ENCODE peak calls at places on chromosome 17, in seven cellular contexts. G is foreskin fibroblast, J is transverse colon, N is kidney epithelial cell, S is brain microvascular endothelial cell, T is IMR-90, K is HFF-Myc. I is an unnamed sample.

GRCh38 chr17:1498869-1499268 is 6.4 kb upstream of the MYO1C start:
- DNase-seq in G (no peak), J (no peak), N (no peak), S (peak), T (peak), K (no peak), I (peak)

GRCh38 chr17:78197147-78197830 is 10.1 kb downstream of the AFMID start:
- DNase-seq in G (no peak), J (no peak), N (no peak), S (no peak), T (no peak), K (no peak), I (peak)

GRCh38 chr17:144936-145670 is 7.7 kb downstream of the SCGB1C2 start:
- DNase-seq in G (no peak), J (no peak), N (no peak), S (no peak), T (no peak), K (no peak), I (no peak)

GRCh38 chr17:17351356-17351891 is 48.3 kb downstream of the NT5M start:
- DNase-seq in G (no peak), J (no peak), N (no peak), S (no peak), T (no peak), K (no peak), I (no peak)

GRCh38 chr17:39740357-39741111 is 2.8 kb downstream of the GRB7 start:
- DNase-seq in G (peak), J (peak), N (peak), S (peak), T (peak), K (no peak), I (peak)

GRCh38 chr17:81453712-81454111 is 58.5 kb downstream of the BAHCC1 start:
- DNase-seq in G (no peak), J (no peak), N (no peak), S (no peak), T (no peak), K (no peak), I (no peak)

GRCh38 chr17:67514998-67515397 is 137.9 kb downstream of the PITPNC1 start:
- DNase-seq in G (no peak), J (no peak), N (no peak), S (no peak), T (no peak), K (no peak), I (no peak)

GRCh38 chr17:13346081-13346533 is 255.6 kb downstream of the HS3ST3A1 start:
- DNase-seq in G (peak), J (no peak), N (peak), S (peak), T (peak), K (peak), I (peak)

GRCh38 chr17:81400154-81400938 is 5.1 kb downstream of the BAHCC1 start:
- DNase-seq in G (peak), J (no peak), N (no peak), S (no peak), T (peak), K (no peak), I (peak)

GRCh38 chr17:41500131-41500911 is 5.1 kb downstream of the KRT13 start:
- DNase-seq in G (peak), J (no peak), N (no peak), S (peak), T (peak), K (peak), I (peak)

GRCh38 chr17:39209317-39210092 is 9.4 kb downstream of the RPL19 start:
- DNase-seq in G (peak), J (peak), N (no peak), S (peak), T (peak), K (no peak), I (peak)

GRCh38 chr17:46190763-46191162 is 2.5 kb downstream of the KANSL1 start:
- DNase-seq in G (no peak), J (no peak), N (no peak), S (no peak), T (peak), K (no peak), I (no peak)

GRCh38 chr17:40958086-40958953 is 8.4 kb downstream of the KRT39 start:
- DNase-seq in G (no peak), J (peak), N (no peak), S (no peak), T (no peak), K (no peak), I (no peak)

GRCh38 chr17:1147664-1148063 is 32.1 kb downstream of the ABR start:
- DNase-seq in G (peak), J (peak), N (no peak), S (peak), T (peak), K (no peak), I (peak)

GRCh38 chr17:69828087-69828486 is 246.9 kb upstream of the KCNJ16 start:
- DNase-seq in G (peak), J (no peak), N (no peak), S (peak), T (peak), K (peak), I (peak)

GRCh38 chr17:64045176-64045575 is 24.7 kb upstream of the ICAM2 start:
- DNase-seq in G (no peak), J (no peak), N (no peak), S (no peak), T (no peak), K (no peak), I (no peak)

GRCh38 chr17:8417806-8418205 is 17.9 kb upstream of the NDEL1 start:
- DNase-seq in G (no peak), J (no peak), N (no peak), S (no peak), T (no peak), K (no peak), I (no peak)

GRCh38 chr17:2797226-2797625 is 988 bp downstream of the RAP1GAP2 start:
- DNase-seq in G (no peak), J (no peak), N (no peak), S (no peak), T (no peak), K (no peak), I (no peak)

GRCh38 chr17:39219647-39220154 is 6.0 kb downstream of the STAC2 start:
- DNase-seq in G (no peak), J (no peak), N (no peak), S (no peak), T (no peak), K (no peak), I (no peak)

GRCh38 chr17:4827399-4827798 is 5.7 kb upstream of the MINK1 start:
- DNase-seq in G (no peak), J (no peak), N (no peak), S (no peak), T (no peak), K (no peak), I (no peak)

GRCh38 chr17:17304521-17304985 is 1.4 kb downstream of the NT5M start:
- DNase-seq in G (no peak), J (no peak), N (no peak), S (no peak), T (no peak), K (no peak), I (no peak)

GRCh38 chr17:56291226-56291805 is 138.0 kb downstream of the ANKFN1 start:
- DNase-seq in G (peak), J (no peak), N (no peak), S (no peak), T (peak), K (no peak), I (no peak)

GRCh38 chr17:3935825-3936355 is 19.6 kb upstream of the P2RX1 start:
- DNase-seq in G (peak), J (no peak), N (peak), S (peak), T (peak), K (no peak), I (peak)

GRCh38 chr17:31095239-31096105 is 695 bp downstream of the NF1 start:
- DNase-seq in G (peak), J (peak), N (no peak), S (no peak), T (peak), K (no peak), I (peak)

GRCh38 chr17:58412910-58413630 is 4.3 kb downstream of the RNF43 start:
- DNase-seq in G (no peak), J (no peak), N (no peak), S (no peak), T (peak), K (no peak), I (no peak)

GRCh38 chr17:7548585-7549400 is at the start of gene TNFSF12:
- DNase-seq in G (peak), J (peak), N (no peak), S (no peak), T (peak), K (no peak), I (no peak)

GRCh38 chr17:4485676-4486646 is 12.7 kb upstream of the SPNS2 start:
- DNase-seq in G (no peak), J (no peak), N (no peak), S (no peak), T (no peak), K (no peak), I (no peak)

GRCh38 chr17:8489841-8490240 is 54.2 kb downstream of the NDEL1 start:
- DNase-seq in G (no peak), J (no peak), N (no peak), S (peak), T (peak), K (no peak), I (peak)

GRCh38 chr17:79968116-79968515 is 67.6 kb downstream of the TBC1D16 start:
- DNase-seq in G (no peak), J (no peak), N (no peak), S (no peak), T (no peak), K (no peak), I (no peak)

GRCh38 chr17:79969906-79970305 is 65.8 kb downstream of the TBC1D16 start:
- DNase-seq in G (no peak), J (no peak), N (no peak), S (no peak), T (no peak), K (no peak), I (no peak)

GRCh38 chr17:79971651-79972050 is 64.0 kb downstream of the TBC1D16 start:
- DNase-seq in G (no peak), J (no peak), N (no peak), S (no peak), T (no peak), K (no peak), I (no peak)

GRCh38 chr17:79966681-79967080 is 69.0 kb downstream of the TBC1D16 start:
- DNase-seq in G (no peak), J (no peak), N (no peak), S (no peak), T (no peak), K (no peak), I (no peak)

DNA sequence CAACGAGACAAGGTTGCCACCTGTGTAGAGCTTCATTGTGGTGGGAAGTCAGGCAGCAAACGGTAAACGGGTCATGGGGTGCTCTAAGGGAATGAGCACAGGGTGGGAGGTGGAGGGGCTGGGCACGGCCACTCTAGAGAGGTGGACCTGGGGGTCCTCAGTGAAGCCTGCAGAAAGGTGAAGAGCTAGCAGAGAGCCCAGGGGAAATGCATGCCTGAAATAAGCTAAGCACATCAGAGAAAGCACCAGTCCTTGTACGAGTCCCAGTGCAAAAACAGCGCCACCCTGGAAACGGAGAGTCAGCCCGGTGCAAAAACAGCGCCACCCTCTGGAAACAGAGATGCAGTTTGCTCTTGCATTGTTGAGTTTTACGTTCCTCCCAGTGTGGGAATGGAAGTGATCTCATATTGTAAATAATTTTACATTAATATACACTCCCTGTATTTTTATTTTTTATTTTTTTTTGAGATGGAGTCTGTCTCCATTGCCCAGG is 65.0 kb downstream of the TBC1D16 start:
- DNase-seq in G (no peak), J (peak), N (no peak), S (no peak), T (peak), K (no peak), I (no peak)
- TF ChIP-seq CTCF in G (peak), J (peak), N (no peak), S (peak), T (peak), K (peak), I (peak)

DNA sequence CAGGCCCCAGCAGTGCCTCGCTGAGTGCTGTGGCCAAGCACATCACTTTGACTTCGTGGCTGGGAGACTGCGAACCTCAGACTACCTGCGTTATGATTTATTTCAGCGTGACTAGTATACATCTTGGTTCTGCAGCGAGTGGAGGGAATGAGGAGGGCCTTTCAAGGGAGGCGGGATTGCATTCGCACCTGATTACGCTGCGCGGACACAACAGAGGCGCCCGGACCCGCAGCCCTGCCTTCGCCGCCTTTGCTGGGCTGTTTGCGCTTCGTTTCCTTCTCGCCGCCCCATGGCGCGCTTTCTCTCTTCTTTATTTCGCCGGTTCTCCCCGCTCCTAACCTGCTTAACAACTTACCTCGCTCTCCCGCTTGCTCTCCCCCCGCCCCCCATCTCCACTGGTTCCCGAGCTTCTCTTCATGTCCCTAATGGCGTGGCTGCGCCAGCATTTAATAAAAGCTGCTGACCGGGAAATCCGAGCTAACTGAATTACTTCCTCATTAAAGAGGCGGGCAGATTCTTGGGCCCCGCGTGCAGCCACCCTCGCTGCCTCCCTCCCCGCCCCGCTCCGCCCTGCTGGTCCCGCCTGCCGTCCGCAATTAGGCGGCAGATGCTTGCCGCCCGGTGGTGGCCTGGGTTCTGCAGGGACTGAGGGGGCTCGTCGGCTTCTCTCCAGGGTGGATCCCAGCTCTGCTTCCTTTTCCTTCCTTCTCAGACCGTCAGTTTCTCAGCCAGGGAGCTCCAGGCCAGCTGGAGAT is 257.6 kb upstream of the SDK2 start:
- DNase-seq in G (no peak), J (peak), N (no peak), S (no peak), T (no peak), K (no peak), I (no peak)
- H3K4me3 ChIP-seq in G (no peak), J (peak), N (no peak), S (no peak), T (no peak), K (no peak), I (no peak)

GRCh38 chr17:75855310-75856061 is at the start of gene WBP2:
- DNase-seq in G (peak), J (peak), N (peak), S (peak), T (peak), K (peak), I (peak)
- TF ChIP-seq CTCF in G (peak), J (peak), N (no peak), S (no peak), T (peak), K (peak), I (peak)

GRCh38 chr17:37607637-37608368 is 1.4 kb downstream of the SYNRG start:
- DNase-seq in G (no peak), J (peak), N (no peak), S (no peak), T (no peak), K (no peak), I (no peak)

GRCh38 chr17:37609170-37610040 is at the start of gene SYNRG:
- DNase-seq in G (peak), J (peak), N (peak), S (peak), T (peak), K (peak), I (peak)

GRCh38 chr17:37608369-37609169 is 649 bp downstream of the SYNRG start:
- DNase-seq in G (no peak), J (no peak), N (no peak), S (peak), T (peak), K (peak), I (peak)

GRCh38 chr17:37605813-37606505 is 3.3 kb downstream of the SYNRG start:
- DNase-seq in G (no peak), J (peak), N (no peak), S (no peak), T (no peak), K (no peak), I (no peak)

DNA sequence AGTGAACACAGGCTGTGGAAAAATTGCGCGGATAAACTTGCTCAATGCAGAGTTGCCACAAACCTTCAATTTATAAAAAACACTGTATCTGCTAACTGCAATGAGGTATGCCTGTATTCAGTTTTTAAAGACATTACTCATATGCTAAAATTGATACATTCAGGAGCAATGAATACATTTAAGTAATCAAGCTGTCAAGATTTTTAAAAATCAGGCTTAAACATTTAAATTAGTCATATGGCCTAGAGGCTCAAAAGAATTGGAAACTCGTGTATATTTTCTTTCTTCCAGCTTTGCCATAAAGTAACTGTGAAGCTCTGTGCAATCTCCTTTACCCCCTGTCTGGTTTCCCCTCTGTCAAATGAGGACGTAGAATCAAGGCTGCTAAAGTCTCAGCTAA is 4.1 kb downstream of the SYNRG start:
- DNase-seq in G (no peak), J (no peak), N (no peak), S (no peak), T (peak), K (no peak), I (no peak)
- H3K4me3 ChIP-seq in G (no peak), J (no peak), N (no peak), S (no peak), T (no peak), K (no peak), I (no peak)

GRCh38 chr17:82846061-82846691 is 6.4 kb upstream of the ZNF750 start:
- DNase-seq in G (no peak), J (no peak), N (no peak), S (no peak), T (no peak), K (no peak), I (no peak)
- TF ChIP-seq CTCF in G (no peak), J (no peak), N (no peak), S (no peak), T (no peak), K (no peak), I (no peak)

DNA sequence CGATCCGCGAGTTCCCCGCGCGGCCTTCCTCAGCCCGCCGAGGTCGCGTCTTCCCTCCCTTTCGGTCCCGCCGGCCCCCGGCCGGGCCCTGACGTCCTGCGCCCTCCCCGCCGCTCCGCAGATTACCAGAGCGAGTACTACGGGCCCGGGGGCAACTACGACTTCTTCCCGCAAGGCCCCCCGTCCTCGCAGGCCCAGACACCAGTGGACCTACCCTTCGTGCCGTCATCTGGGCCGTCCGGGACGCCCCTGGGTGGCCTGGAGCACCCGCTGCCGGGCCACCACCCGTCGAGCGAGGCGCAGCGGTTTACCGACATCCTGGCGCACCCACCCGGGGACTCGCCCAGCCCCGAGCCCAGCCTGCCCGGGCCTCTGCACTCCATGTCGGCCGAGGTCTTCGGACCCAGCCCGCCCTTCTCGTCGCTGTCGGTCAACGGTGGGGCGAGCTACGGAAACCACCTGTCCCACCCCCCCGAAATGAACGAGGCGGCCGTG is 5.4 kb downstream of the LHX1 start:
- DNase-seq in G (no peak), J (no peak), N (no peak), S (no peak), T (no peak), K (no peak), I (no peak)
- H3K4me3 ChIP-seq in G (no peak), J (no peak), N (peak), S (no peak), T (no peak), K (no peak), I (no peak)

GRCh38 chr17:35127751-35128514 is 6.5 kb downstream of the FNDC8 start:
- DNase-seq in G (peak), J (no peak), N (no peak), S (no peak), T (peak), K (peak), I (no peak)
- TF ChIP-seq CTCF in G (no peak), J (no peak), N (no peak), S (no peak), T (no peak), K (no peak), I (no peak)

I was measured in astrocyte of the spinal cord.